ENCODE peak calls at places on chromosomes 6 and 20, in four cellular contexts. O is colonic mucosa, F is progenitor cell of endocrine pancreas, J is left cardiac atrium. H is an unnamed sample.

GRCh38 chr20:35773154-35773751 is 1.4 kb downstream of the PHF20 start:
- DNase-seq in J (no peak), F (no peak), O (peak), H (peak)

GRCh38 chr6:130676077-130676772 is 151.0 kb upstream of the SMLR1 start:
- DNase-seq in F (no peak), O (no peak), J (no peak), H (no peak)

GRCh38 chr6:15287670-15288069 is 41.8 kb downstream of the JARID2 start:
- DNase-seq in F (no peak), O (no peak), J (no peak), H (no peak)

GRCh38 chr6:155272353-155273222 is 8.8 kb downstream of the CLDN20 start:
- DNase-seq in F (no peak), O (no peak), J (no peak), H (no peak)

GRCh38 chr20:7272512-7272911 is 505.0 kb downstream of the BMP2 start:
- DNase-seq in F (no peak), O (no peak), J (no peak), H (no peak)

GRCh38 chr6:1739680-1740079 is 130.0 kb downstream of the FOXC1 start:
- DNase-seq in J (no peak), O (no peak), F (no peak), H (no peak)

GRCh38 chr6:1840491-1841121 is 230.9 kb downstream of the FOXC1 start:
- DNase-seq in F (no peak), J (no peak), O (no peak), H (no peak)

GRCh38 chr20:59087829-59088433 is 45.3 kb upstream of the PRELID3B start:
- DNase-seq in O (peak), F (peak), J (peak), H (peak)

GRCh38 chr20:16518068-16518783 is 55.0 kb downstream of the KIF16B start:
- DNase-seq in F (no peak), J (no peak), O (peak), H (no peak)

GRCh38 chr20:45323731-45324130 is 15.6 kb upstream of the MATN4 start:
- DNase-seq in O (no peak), F (no peak), J (no peak), H (no peak)